ENCODE peak calls at places on chromosomes 6 and 20, in four cellular contexts. D is lung, N is psoas muscle, G is right lobe of liver. Q is an unnamed sample. For H3K4me1, the result is how much of the 10 kb centered on the place peaks cover.

GRCh38 chr6:133894795-133895401 is 6.0 kb downstream of the TCF21 start:
- DNase-seq in G (no peak), N (no peak), D (no peak), Q (peak)

GRCh38 chr6:25698631-25699030 is 46.6 kb downstream of the SCGN start:
- DNase-seq in N (no peak), G (no peak), D (no peak), Q (no peak)

GRCh38 chr20:50506270-50506579 is 4.0 kb upstream of the PTPN1 start:
- DNase-seq in N (no peak), D (no peak), G (no peak), Q (no peak)

GRCh38 chr20:46218656-46219055 is 89.6 kb downstream of the CDH22 start:
- DNase-seq in D (no peak), G (no peak), N (no peak), Q (no peak)

GRCh38 chr20:52152416-52152815 is 39.2 kb downstream of the ZFP64 start:
- DNase-seq in G (no peak), N (no peak), D (no peak), Q (no peak)

GRCh38 chr6:144027927-144028587 is 20.0 kb upstream of the PLAGL1 start:
- DNase-seq in G (no peak), N (no peak), D (no peak), Q (no peak)

GRCh38 chr20:18694071-18694470 is 106.2 kb downstream of the DTD1 start:
- DNase-seq in N (no peak), G (no peak), D (no peak), Q (no peak)

GRCh38 chr6:118856301-118856700 is 37.7 kb upstream of the ASF1A start:
- DNase-seq in G (no peak), N (no peak), D (no peak), Q (no peak)

GRCh38 chr6:27871919-27872633 is 40.1 kb downstream of the OR2B2 start:
- DNase-seq in D (peak), N (peak), G (peak), Q (peak)

GRCh38 chr6:166997768-166998255 is 1.4 kb upstream of the CEP43 start:
- DNase-seq in G (peak), D (peak), N (peak), Q (peak)

GRCh38 chr6:56802570-56802969 is 152.3 kb upstream of the BEND6 start:
- DNase-seq in N (no peak), D (no peak), G (no peak), Q (no peak)

GRCh38 chr6:35370124-35370741 is 27.9 kb downstream of the PPARD start:
- DNase-seq in D (peak), N (peak), G (no peak), Q (peak)

GRCh38 chr6:37205997-37206340 is 36.0 kb downstream of the PIM1 start:
- DNase-seq in N (no peak), D (no peak), G (no peak), Q (no peak)

GRCh38 chr6:91023529-91023928 is 436.7 kb upstream of the MAP3K7 start:
- DNase-seq in D (no peak), G (no peak), N (no peak), Q (no peak)

GRCh38 chr6:87110639-87111038 is 15.7 kb upstream of the CGA start:
- DNase-seq in N (no peak), G (no peak), D (no peak), Q (no peak)

GRCh38 chr6:158605266-158605878 is 39.2 kb downstream of the DYNLT1 start:
- DNase-seq in N (no peak), G (no peak), D (peak), Q (peak)

GRCh38 chr6:32088487-32089049 is 20.6 kb downstream of the TNXB start:
- DNase-seq in N (no peak), G (no peak), D (no peak), Q (no peak)

GRCh38 chr6:169240125-169240524 is 13.5 kb downstream of the THBS2 start:
- DNase-seq in G (no peak), D (no peak), N (no peak), Q (peak)

GRCh38 chr6:169841251-169841650 is 89.8 kb downstream of the ERMARD start:
- DNase-seq in N (no peak), G (no peak), D (no peak), Q (no peak)

GRCh38 chr20:47784599-47785320 is 521 bp downstream of the SULF2 start:
- DNase-seq in G (peak), N (peak), D (no peak), Q (peak)

GRCh38 chr6:44166591-44167184 is 8.1 kb downstream of the CAPN11 start:
- DNase-seq in D (no peak), G (peak), N (no peak), Q (no peak)

GRCh38 chr20:57649617-57650015 is 29.4 kb upstream of the ZBP1 start:
- DNase-seq in G (no peak), D (no peak), N (no peak), Q (no peak)

GRCh38 chr20:54340667-54341081 is 132.8 kb downstream of the PFDN4 start:
- DNase-seq in N (no peak), D (no peak), G (no peak), Q (no peak)

GRCh38 chr20:50302463-50303041 is 111.9 kb downstream of the CEBPB start:
- DNase-seq in G (peak), D (no peak), N (peak), Q (no peak)

GRCh38 chr6:27814665-27815424 is 97.4 kb downstream of the OR2B2 start:
- DNase-seq in G (no peak), D (peak), N (no peak), Q (peak)

GRCh38 chr6:128079026-128079425 is 178.2 kb upstream of the THEMIS start:
- DNase-seq in D (no peak), G (no peak), N (no peak), Q (no peak)

GRCh38 chr6:99345164-99345563 is 4.3 kb downstream of the FAXC start:
- DNase-seq in D (no peak), G (no peak), N (no peak), Q (no peak)

GRCh38 chr6:30006170-30007131 is 54.6 kb upstream of the POLR1H start:
- DNase-seq in N (peak), G (peak), D (peak), Q (peak)

GRCh38 chr6:79079425-79080130 is 1.5 kb upstream of the PHIP start:
- DNase-seq in N (no peak), D (no peak), G (no peak), Q (no peak)

DNA sequence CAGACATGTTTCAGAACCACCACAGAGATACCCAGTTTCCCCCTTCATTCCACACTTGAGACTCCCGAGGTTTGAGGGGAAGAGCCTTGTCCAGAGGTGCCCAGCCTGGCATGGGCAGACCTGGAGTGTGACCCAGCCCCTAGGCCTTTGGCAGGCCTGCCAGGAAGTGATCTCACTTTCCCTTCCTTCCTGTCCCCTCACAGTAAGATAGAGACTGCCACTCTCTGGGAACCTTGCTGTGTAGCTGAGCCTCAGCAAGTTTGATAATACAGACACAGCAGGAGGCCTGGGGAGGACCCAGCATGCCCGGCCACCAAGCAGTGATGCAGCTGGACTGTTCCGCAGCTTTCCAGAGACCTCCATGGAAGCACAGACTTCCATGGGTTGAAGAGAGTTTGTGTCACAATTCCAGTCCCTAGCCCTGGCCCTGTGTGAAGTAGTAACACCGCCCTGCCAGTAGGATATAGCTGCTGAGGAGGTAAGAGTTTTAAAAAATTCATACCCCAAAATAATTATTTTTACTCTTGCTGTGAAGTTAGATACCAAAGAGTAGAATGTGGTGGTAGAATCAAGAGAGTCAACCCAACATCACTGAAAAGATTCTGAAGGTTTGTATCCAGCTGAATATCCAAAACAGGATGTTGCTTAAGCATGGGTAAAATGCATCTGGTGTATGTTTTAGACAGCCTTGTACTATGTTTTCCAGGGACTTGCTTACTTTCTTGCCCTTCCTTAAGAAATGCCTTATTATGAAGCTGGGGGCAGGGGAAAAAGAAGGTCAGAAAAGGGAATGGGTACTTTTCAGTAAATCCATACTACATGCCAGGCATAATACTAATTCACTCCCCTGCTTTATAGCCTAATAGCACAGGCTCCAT is 16.3 kb downstream of the PKIG start:
- DNase-seq in G (no peak), D (no peak), N (peak), Q (no peak)
- TF ChIP-seq CTCF in G (no peak), D (no peak), N (no peak), Q (no peak)

GRCh38 chr6:15303920-15304291 is 58.0 kb downstream of the JARID2 start:
- DNase-seq in D (no peak), G (no peak), N (no peak), Q (no peak)

GRCh38 chr6:15301179-15302006 is 55.5 kb downstream of the JARID2 start:
- DNase-seq in N (no peak), G (no peak), D (no peak), Q (no peak)

GRCh38 chr6:15304337-15305078 is 58.6 kb downstream of the JARID2 start:
- DNase-seq in D (no peak), G (no peak), N (no peak), Q (no peak)

GRCh38 chr6:15305496-15305895 is 59.6 kb downstream of the JARID2 start:
- DNase-seq in N (no peak), G (no peak), D (no peak), Q (no peak)

DNA sequence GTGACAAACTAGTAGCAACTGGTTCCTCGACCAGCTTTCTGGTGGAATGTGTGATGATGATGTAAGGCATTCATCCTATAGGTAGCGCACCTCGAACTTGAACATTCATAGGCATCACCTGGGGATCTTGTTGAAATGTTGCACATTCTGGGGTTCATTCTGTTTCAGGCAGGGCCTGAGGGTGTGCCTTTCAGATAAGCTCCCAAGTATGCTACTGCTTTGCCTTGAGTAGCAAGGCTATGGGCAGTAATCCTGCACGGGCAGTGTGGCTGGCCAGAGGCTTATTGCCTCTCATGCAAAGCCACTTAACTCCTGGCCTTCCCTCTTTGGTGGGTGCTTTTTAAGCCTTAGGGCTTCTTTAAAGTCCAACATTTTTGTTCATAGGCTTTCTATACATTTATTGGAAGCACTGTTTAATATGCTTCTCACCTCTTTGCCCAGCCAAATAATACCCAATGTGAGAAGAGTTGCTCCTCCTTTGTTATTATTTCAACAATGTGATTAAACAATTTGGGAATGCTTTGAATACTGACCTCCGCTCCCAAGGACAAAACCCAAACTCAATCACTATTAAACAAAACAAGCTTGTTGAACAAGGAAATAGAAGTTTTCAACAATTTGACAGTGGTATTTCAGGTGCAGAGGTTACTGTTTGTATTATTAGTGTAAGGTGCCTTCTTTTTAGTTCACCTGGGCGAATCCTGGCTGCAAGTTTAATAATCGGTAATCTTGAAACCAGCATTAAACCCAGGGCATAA is 57.5 kb downstream of the JARID2 start:
- DNase-seq in D (no peak), G (no peak), N (no peak), Q (no peak)
- H3K4me1 ChIP-seq in D (under half), G (under half), N (half or more), Q (under half)

DNA sequence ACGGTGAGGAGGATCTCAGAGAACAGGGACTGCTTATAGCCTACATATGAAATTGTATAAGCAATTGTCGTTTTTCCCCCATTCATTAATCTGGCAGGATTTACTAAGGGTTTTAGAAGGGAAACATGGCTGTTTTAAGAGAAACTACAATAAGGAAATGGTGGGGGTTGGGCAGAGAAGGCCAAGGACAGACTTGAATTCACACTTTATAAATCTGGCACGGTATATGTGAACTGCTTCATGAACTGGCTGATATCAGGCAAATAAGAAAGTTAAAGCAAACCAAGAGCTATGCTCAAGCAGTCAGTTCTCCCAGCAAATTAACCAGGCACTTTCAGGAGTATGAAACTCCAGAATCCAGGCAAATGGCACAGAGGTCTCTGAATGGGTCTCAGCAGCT is 260.7 kb upstream of the MARCKS start:
- DNase-seq in N (no peak), G (no peak), D (no peak), Q (no peak)
- TF ChIP-seq CTCF in N (no peak), G (no peak), D (no peak), Q (no peak)

DNA sequence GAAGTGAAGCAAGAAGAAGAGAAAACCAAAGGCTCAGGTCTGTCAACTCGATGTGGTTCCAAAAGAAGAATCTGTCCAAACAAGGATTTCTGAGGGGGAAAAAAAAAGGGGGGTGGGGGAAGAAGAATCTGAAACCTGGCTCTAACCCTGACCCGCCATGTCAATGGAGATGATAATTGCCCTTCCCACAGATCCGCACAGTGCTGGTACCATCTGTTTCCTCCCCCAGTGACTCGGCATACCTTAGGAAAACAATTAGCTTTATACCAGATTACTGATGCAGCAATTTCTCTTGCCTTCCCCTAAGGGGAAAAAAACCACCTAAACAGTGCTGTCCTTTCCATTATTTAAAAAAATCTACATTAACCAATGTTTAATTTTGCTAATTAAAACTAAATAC is 46.9 kb downstream of the MAP7 start:
- DNase-seq in D (no peak), G (no peak), N (no peak), Q (no peak)
- H3K4me1 ChIP-seq in D (under half), G (under half), N (under half), Q (under half)

GRCh38 chr20:8943638-8944037 is 125.2 kb upstream of the PLCB4 start:
- DNase-seq in N (no peak), G (no peak), D (no peak), Q (no peak)
- TF ChIP-seq CTCF in N (no peak), G (no peak), D (no peak), Q (no peak)

GRCh38 chr20:62062661-62063600 is 2.8 kb downstream of the TAF4 start:
- DNase-seq in D (no peak), G (no peak), N (no peak), Q (peak)

GRCh38 chr20:62064788-62065668 is 653 bp downstream of the TAF4 start:
- DNase-seq in G (no peak), D (no peak), N (no peak), Q (no peak)

GRCh38 chr20:62061851-62062418 is 3.7 kb downstream of the TAF4 start:
- DNase-seq in D (no peak), N (no peak), G (no peak), Q (no peak)

GRCh38 chr20:62063981-62064787 is 1.5 kb downstream of the TAF4 start:
- DNase-seq in G (peak), D (no peak), N (peak), Q (peak)

GRCh38 chr20:62063601-62063980 is 2.1 kb downstream of the TAF4 start:
- DNase-seq in N (no peak), G (no peak), D (no peak), Q (peak)
- H3K4me1 ChIP-seq in N (under half), G (under half), D (under half), Q (under half)

GRCh38 chr6:53070808-53071207 is 5.6 kb downstream of the FBXO9 start:
- DNase-seq in N (no peak), G (no peak), D (no peak), Q (no peak)
- TF ChIP-seq CTCF in N (no peak), G (no peak), D (no peak), Q (no peak)

GRCh38 chr6:6861346-6861745 is 246.4 kb upstream of the RREB1 start:
- DNase-seq in G (no peak), D (no peak), N (no peak), Q (no peak)

GRCh38 chr6:6858533-6858982 is 249.2 kb upstream of the RREB1 start:
- DNase-seq in N (no peak), G (no peak), D (no peak), Q (no peak)

GRCh38 chr6:6863957-6864639 is 243.7 kb upstream of the RREB1 start:
- DNase-seq in N (no peak), G (no peak), D (no peak), Q (no peak)

GRCh38 chr6:6859722-6860121 is 248.0 kb upstream of the RREB1 start:
- DNase-seq in D (no peak), G (no peak), N (no peak), Q (no peak)

DNA sequence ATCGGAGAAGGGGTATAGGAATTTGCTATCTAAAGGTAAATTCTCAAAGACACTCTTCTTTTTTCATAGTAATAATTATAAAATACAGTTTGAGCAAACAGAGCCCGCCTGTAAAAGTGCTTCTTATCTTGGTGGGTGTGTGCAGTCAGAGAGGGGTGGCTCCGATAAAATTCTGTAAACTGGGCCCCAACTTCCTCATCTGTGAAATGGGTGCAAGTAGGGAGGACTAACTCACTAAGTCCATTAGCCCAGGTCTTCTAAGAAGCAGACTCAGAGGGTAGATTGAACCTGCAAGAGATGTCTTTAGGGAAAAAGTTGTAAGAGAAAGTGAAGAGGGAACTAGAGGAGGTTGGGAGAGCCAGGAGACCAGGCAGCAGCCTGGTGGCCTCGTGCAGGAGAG is 245.8 kb upstream of the RREB1 start:
- DNase-seq in G (no peak), D (no peak), N (no peak), Q (no peak)
- H3K4me1 ChIP-seq in G (under half), D (under half), N (under half), Q (under half)

DNA sequence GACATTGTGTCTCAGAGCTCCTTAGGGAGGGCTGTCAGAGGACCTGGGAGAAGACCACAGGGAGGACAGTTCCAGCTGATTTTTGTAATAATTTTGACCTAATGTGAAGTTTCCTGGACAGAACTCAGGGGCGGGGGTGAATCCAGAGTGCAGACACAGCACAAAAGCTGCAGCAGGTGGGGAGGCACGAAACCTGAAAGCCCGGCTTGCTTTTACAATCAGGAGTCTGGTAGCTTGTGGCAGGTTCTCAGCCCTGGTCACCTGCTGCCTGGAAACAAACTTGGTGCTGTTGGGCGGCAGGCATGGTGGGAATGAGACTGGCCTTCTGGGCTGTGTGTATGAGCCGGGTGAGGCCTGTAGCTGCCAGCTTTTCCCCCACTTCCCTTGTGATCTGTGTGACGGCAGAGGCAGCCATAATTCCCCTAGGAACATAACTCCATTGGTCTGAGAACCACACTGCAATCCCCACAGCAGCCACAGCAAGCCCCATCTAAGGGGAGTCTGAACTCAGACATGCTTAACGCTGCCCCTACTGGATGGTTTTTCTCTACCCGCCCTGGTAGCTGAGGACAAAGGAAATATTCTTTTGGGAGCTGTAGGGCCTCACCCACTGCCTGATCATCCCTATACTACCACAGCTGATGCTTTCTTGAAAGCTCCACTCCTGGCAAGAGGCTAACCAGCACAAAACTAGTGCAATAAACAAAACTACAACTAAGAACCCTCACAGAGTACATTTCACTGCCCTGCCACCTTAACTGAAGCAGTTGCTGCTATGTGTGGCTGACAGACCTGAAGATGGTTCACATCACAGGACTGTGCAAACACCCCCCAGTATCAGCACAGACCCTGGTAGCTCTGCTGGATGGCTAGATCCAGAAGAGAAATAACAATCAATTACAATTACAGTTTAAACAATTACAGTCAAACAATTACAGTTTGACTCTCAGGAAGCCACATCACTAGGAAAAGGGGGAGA is 1055.1 kb upstream of the GJE1 start:
- DNase-seq in G (no peak), D (no peak), N (no peak), Q (peak)
- TF ChIP-seq CTCF in G (no peak), D (no peak), N (no peak), Q (no peak)